ENCODE peak calls at places on chromosomes 12 and 14, in four cellular contexts. G is HL-60, H is GM12878, F is K562. D is an unnamed sample.

GRCh38 chr14:22545842-22546721 is 42.9 kb downstream of the DAD1 start:
- DNase-seq in H (no peak), F (no peak), G (no peak), D (no peak)

GRCh38 chr14:48527832-48528231 is 852.4 kb upstream of the MDGA2 start:
- DNase-seq in G (no peak), F (no peak), H (no peak), D (no peak)

GRCh38 chr12:12718853-12719252 is 1.7 kb downstream of the CDKN1B start:
- DNase-seq in F (no peak), G (peak), H (no peak), D (no peak)

GRCh38 chr12:92745874-92746553 is 43.2 kb downstream of the PLEKHG7 start:
- DNase-seq in F (no peak), H (no peak), G (no peak), D (no peak)

GRCh38 chr14:95040723-95041476 is 116.4 kb downstream of the DICER1 start:
- DNase-seq in G (no peak), H (no peak), F (no peak), D (no peak)

GRCh38 chr12:123958462-123958861 is 14.2 kb downstream of the CCDC92 start:
- DNase-seq in G (no peak), H (no peak), F (no peak), D (no peak)

GRCh38 chr12:120413901-120414695 is 23.8 kb upstream of the COX6A1 start:
- DNase-seq in G (no peak), H (no peak), F (no peak), D (no peak)

GRCh38 chr12:2229661-2230539 is 177.1 kb downstream of the CACNA1C start:
- DNase-seq in H (no peak), F (peak), G (no peak), D (no peak)

GRCh38 chr12:1935242-1935641 is 16.8 kb upstream of the CACNA2D4 start:
- DNase-seq in H (no peak), G (no peak), F (no peak), D (no peak)

GRCh38 chr14:101476931-101477553 is 84.3 kb upstream of the DIO3 start:
- DNase-seq in G (no peak), H (no peak), F (peak), D (no peak)

GRCh38 chr14:101223147-101223546 is 319.6 kb upstream of the RTL1 start:
- DNase-seq in F (no peak), H (no peak), G (no peak), D (no peak)

GRCh38 chr14:100383727-100384158 is 60.6 kb downstream of the SLC25A47 start:
- DNase-seq in H (no peak), G (peak), F (peak), D (peak)

GRCh38 chr14:104341532-104342434 is 203.4 kb downstream of the KIF26A start:
- DNase-seq in F (peak), H (no peak), G (peak), D (no peak)

GRCh38 chr12:18864900-18865561 is 127.1 kb downstream of the CAPZA3 start:
- DNase-seq in F (peak), H (no peak), G (no peak), D (no peak)

GRCh38 chr14:36438883-36439282 is 81.1 kb downstream of the NKX2-1 start:
- DNase-seq in G (no peak), H (no peak), F (no peak), D (no peak)

GRCh38 chr14:50897658-50898175 is 25.9 kb downstream of the ABHD12B start:
- DNase-seq in G (no peak), F (no peak), H (no peak), D (no peak)

GRCh38 chr14:96507723-96508122 is 5.5 kb downstream of the PAPOLA start:
- DNase-seq in F (no peak), G (no peak), H (no peak), D (no peak)

GRCh38 chr14:103476065-103476464 is 46.6 kb downstream of the CKB start:
- DNase-seq in H (no peak), G (no peak), F (no peak), D (no peak)

GRCh38 chr14:102058146-102058545 is 28.7 kb downstream of the HSP90AA1 start:
- DNase-seq in G (no peak), H (no peak), F (no peak), D (no peak)

GRCh38 chr12:6452908-6453630 is 1.2 kb downstream of the TAPBPL start:
- DNase-seq in G (no peak), F (no peak), H (no peak), D (no peak)

GRCh38 chr12:13008741-13009380 is 8.8 kb upstream of the HEBP1 start:
- DNase-seq in F (no peak), G (no peak), H (no peak), D (no peak)

GRCh38 chr14:94536836-94537235 is 24.4 kb upstream of the SERPINA4 start:
- DNase-seq in F (peak), G (no peak), H (no peak), D (no peak)

GRCh38 chr12:85733441-85733840 is 102.8 kb downstream of the RASSF9 start:
- DNase-seq in H (no peak), F (no peak), G (no peak), D (no peak)

GRCh38 chr14:53391631-53392030 is 238.5 kb upstream of the DDHD1 start:
- DNase-seq in F (no peak), H (no peak), G (no peak), D (no peak)

GRCh38 chr12:124506145-124506831 is 61.1 kb downstream of the NCOR2 start:
- DNase-seq in F (peak), G (peak), H (no peak), D (no peak)

GRCh38 chr12:67019070-67019469 is 250.1 kb upstream of the CAND1 start:
- DNase-seq in G (no peak), H (no peak), F (no peak), D (no peak)

GRCh38 chr12:2922329-2922728 is 31.6 kb downstream of the TULP3 start:
- DNase-seq in G (no peak), F (no peak), H (no peak), D (no peak)

GRCh38 chr12:27841392-27841882 is 61.4 kb upstream of the MANSC4 start:
- DNase-seq in G (no peak), H (no peak), F (no peak), D (no peak)

GRCh38 chr14:73467800-73468199 is 9.5 kb upstream of the NUMB start:
- DNase-seq in G (no peak), F (peak), H (no peak), D (no peak)

GRCh38 chr14:47235619-47236018 is 439.8 kb downstream of the MDGA2 start:
- DNase-seq in F (no peak), H (no peak), G (no peak), D (no peak)

DNA sequence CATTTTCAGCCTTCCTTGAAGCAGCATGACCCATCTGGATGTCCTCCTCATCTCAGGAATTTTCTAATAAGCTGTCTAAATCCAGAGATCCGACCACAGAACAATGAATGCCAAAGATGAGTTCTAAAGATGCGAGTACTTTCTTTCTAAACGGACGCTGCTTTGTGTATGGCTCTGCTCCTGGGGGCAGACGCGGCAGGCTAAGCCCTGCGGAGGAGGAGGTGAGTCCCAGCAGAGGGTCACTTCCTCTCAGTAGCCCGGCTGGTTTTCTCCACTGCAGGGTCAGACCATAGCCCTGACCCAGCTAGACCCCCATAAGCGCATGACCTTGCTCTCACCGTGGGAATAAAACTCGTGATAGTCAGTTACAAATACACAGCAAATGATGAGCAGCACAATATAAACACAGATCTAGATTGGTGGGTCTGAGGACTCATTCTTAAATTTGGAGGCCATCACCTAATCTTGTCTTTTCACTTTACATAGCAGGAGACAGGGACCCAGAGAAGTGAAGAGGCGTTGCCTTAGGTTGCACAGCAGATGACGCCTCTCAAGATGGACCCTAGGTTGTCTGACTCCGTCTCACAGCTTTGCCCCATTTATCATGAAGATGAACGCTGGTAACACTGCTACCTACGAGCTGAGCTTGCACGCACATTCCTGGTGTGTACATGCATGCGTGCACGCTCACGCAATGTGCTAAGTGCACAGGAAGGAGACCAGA is 16.6 kb downstream of the SSH1 start:
- DNase-seq in F (no peak), G (no peak), H (no peak), D (no peak)
- TF ChIP-seq SPI1 in F (no peak), G (no peak), H (no peak), D (no peak)

DNA sequence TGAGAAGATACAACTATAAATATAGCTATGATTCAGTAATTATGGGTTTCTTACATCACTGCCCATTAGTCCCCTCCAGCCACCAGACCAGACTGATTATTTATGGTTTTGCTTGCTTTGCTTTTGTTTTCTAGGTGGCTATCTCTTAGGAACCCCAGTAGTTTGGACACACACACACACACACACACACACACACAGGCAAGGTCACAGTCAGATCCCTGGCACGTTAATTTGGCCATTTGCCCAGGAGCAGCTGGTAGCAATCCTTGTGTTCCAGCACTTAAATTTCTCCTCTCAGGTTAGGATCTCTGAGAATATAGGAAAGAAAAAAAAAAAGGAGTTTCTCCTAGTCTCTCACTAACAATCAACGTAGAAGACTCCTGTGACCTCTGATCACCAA is 90.2 kb upstream of the RESF1 start:
- DNase-seq in F (no peak), G (no peak), H (no peak), D (no peak)
- TF ChIP-seq SPI1 in F (no peak), G (no peak), H (no peak), D (no peak)

GRCh38 chr12:49967042-49967776 is 5.5 kb downstream of the AQP5 start:
- DNase-seq in G (peak), H (peak), F (peak), D (peak)
- TF ChIP-seq SPI1 in G (no peak), H (no peak), F (no peak), D (no peak)

DNA sequence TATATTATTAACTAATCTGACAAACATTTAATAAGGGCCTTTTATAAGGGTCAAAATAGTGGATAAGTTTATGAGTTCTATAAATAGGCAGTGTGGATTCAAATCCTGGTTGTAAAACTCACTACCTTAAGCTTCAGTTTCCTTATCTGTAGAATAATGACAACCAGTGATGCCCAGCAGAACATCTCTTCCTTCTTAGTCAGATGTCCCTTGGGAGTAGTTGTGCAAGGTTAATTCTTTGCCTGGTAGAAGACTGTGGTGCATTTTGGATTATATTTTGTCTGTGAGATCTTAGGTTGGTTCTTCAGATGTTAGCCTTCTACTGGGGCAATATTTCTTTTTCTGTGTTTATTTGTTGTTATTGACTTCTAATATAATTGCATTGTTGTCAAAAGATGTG is 59.5 kb downstream of the ARID2 start:
- DNase-seq in F (no peak), G (peak), H (no peak), D (no peak)
- TF ChIP-seq SPI1 in F (no peak), G (no peak), H (no peak), D (no peak)

GRCh38 chr12:8146416-8146771 is 10.4 kb upstream of the ZNF705A start:
- DNase-seq in F (no peak), H (no peak), G (no peak), D (no peak)

DNA sequence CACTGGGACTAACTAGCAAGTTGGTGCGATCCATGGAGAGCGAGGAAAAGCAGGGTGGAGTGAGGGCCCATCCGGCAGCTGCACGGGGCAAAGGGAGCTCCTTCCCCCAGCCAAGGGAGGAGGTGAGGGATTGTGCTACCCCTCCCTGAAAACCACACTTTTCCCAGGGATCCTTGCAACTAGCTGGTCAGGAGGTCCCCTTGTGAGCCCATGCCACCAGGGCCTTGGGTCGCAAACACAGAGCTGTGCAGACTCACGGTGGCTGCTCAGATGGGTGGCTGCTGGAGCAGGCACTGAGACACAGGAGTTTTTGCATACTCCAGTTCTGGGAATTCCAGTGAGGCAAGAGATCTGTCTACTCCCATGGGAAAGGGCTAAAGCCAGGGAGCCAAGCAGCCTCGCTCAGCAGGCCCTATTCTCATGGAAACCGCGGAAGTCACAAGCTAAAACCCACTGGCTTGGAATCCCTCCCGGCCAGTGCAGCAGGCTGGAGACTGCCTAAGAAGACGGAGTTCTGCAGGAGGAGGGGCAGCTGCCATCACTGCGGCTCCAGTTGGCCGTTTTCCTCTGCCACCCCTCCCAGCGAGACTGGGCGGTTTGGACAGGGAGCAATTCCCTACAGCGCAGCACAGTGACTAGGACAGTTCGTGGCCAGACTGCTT is 10.9 kb upstream of the ZNF705A start:
- DNase-seq in G (no peak), F (no peak), H (no peak), D (no peak)
- TF ChIP-seq SPI1 in G (no peak), F (no peak), H (no peak), D (no peak)

GRCh38 chr14:61453103-61453767 is 131.9 kb downstream of the PRKCH start:
- DNase-seq in F (no peak), H (no peak), G (no peak), D (no peak)

GRCh38 chr14:61451491-61451890 is 130.1 kb downstream of the PRKCH start:
- DNase-seq in G (no peak), H (no peak), F (no peak), D (no peak)

GRCh38 chr14:61451891-61452400 is 130.6 kb downstream of the PRKCH start:
- DNase-seq in G (no peak), H (no peak), F (no peak), D (no peak)

GRCh38 chr14:61454545-61454944 is 133.2 kb downstream of the PRKCH start:
- DNase-seq in F (no peak), H (no peak), G (no peak), D (no peak)

GRCh38 chr14:61452452-61452851 is 131.1 kb downstream of the PRKCH start:
- DNase-seq in H (no peak), G (no peak), F (no peak), D (no peak)
- TF ChIP-seq SPI1 in H (no peak), G (no peak), F (no peak), D (no peak)

DNA sequence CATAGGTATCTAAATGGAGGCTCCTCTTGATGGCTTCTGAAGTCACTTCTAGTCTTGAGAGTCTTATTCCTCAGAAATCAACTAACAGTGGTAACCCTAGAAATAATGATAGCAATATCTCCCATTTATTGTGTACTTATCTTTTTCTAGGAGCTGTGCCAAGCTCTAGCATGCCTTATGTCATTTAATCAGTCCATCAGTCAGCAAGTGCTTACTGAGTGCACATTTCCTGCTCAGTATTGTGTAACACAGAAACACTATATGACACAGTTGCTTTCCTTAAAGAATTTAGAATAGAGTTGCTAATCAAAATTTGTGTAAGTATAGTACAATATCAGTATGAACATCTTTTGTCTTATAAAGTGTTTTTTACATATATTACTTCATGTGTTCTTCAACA is 36.6 kb downstream of the KRT76 start:
- DNase-seq in H (no peak), G (no peak), F (no peak), D (no peak)
- TF ChIP-seq SPI1 in H (no peak), G (no peak), F (no peak), D (no peak)

GRCh38 chr12:32418221-32418620 is 18.9 kb downstream of the FGD4 start:
- DNase-seq in G (no peak), F (no peak), H (no peak), D (no peak)
- TF ChIP-seq SPI1 in G (no peak), F (no peak), H (no peak), D (no peak)

GRCh38 chr12:26112703-26113147 is 12.1 kb downstream of the BHLHE41 start:
- DNase-seq in F (no peak), G (no peak), H (no peak), D (no peak)
- TF ChIP-seq SPI1 in F (no peak), G (no peak), H (no peak), D (no peak)

DNA sequence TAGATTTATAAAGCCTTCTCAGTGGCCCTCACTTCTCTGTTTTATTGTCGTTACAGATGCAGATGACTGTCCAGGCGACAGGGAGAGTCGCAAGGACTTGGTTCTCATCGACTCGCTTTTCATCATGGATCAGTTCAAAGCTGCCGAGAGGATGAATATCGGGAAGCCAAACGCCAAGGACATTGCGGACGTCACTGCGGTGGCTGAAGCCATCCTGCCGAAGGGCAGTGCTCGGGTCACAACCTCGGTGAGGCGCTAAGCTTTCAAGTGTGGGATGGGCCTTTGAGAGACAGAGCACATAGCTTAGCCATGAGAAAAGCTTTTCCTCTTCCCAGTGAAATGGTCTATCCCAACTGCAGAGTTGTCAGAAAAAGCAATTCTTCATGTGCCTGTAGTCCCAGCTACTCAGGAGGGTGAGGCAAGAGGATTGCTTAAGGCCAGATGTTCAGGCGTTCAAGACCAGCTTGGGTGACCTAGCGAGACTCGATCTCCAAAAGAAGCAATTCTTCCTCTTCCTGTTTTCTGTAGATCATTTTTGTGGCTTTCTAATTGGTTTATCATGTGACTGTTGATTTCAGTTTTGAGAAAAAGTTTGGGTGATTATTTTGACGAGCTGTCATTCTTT is 56.4 kb downstream of the EP400 start:
- DNase-seq in F (no peak), G (peak), H (no peak), D (no peak)
- TF ChIP-seq SPI1 in F (no peak), G (peak), H (no peak), D (no peak)

D was measured in GM12891.